ENCODE peak calls at places on chromosomes 2 and 18, in six cellular contexts. O is stimulated activated CD8-positive, alpha-beta memory T cell treated with anti-CD3 and anti-CD28 coated beads, Interleukin-15, amount 100 ng/mL, for 4 hours; H is mesenteric fat pad; U is fibroblast of the aortic adventitia; J is astrocyte of the spinal cord; P is activated CD4-positive, alpha-beta T cell treated with anti-CD3 and anti-CD28 coated beads for 48 hours. V is an unnamed sample.

GRCh38 chr2:130762031-130762909 is 6.9 kb downstream of the AMER3 start:
- DNase-seq in O (no peak), J (no peak), H (peak; percentile 88), U (no peak), P (no peak), V (no peak)

GRCh38 chr2:68225119-68225632 is 27.2 kb downstream of the PPP3R1 start:
- DNase-seq in U (peak; percentile 34), H (no peak), O (no peak), P (no peak), J (no peak), V (no peak)

GRCh38 chr2:204977914-204978313 is 432.6 kb downstream of the PARD3B start:
- DNase-seq in H (no peak), U (no peak), J (no peak), O (no peak), P (no peak), V (no peak)

GRCh38 chr18:36903215-36903928 is 74.4 kb downstream of the KIAA1328 start:
- DNase-seq in J (peak; percentile 10), H (no peak), O (no peak), U (peak; percentile 54), P (no peak), V (no peak)

GRCh38 chr2:207676827-207677354 is 34.5 kb upstream of the CCNYL1 start:
- DNase-seq in J (peak; percentile 85), O (no peak), H (no peak), P (no peak), U (peak; percentile 97), V (no peak)

GRCh38 chr2:86357392-86357963 is 20.1 kb upstream of the REEP1 start:
- DNase-seq in H (no peak), J (no peak), U (no peak), O (no peak), P (no peak), V (no peak)

GRCh38 chr2:16010011-16010410 is 69.7 kb downstream of the MYCN start:
- DNase-seq in J (no peak), O (no peak), U (no peak), H (no peak), P (no peak), V (no peak)

GRCh38 chr2:28394331-28394877 is 1.7 kb downstream of the FOSL2 start:
- DNase-seq in U (peak; percentile 70), P (peak; percentile 25), O (no peak), J (peak; percentile 60), H (no peak), V (no peak)

GRCh38 chr2:96106991-96107882 is 9.1 kb downstream of the ADRA2B start:
- DNase-seq in H (peak; percentile 89), O (no peak), P (no peak), U (no peak), J (no peak), V (no peak)

GRCh38 chr2:42090216-42090615 is 42.4 kb downstream of the PKDCC start:
- DNase-seq in U (no peak), O (no peak), P (no peak), H (no peak), J (no peak), V (no peak)

GRCh38 chr2:132797551-132797950 is 127.5 kb upstream of the LYPD1 start:
- DNase-seq in P (no peak), U (peak; percentile 64), O (no peak), H (no peak), J (peak; percentile 72), V (no peak)

GRCh38 chr18:52992041-52992440 is 652.0 kb downstream of the DCC start:
- DNase-seq in U (no peak), P (no peak), H (no peak), J (no peak), O (no peak), V (no peak)

GRCh38 chr2:228548230-228548629 is 366.7 kb upstream of the SPHKAP start:
- DNase-seq in O (no peak), P (no peak), U (peak; percentile 29), J (peak; percentile 33), H (no peak), V (no peak)

GRCh38 chr2:28684142-28684858 is 67.3 kb upstream of the PPP1CB start:
- DNase-seq in U (no peak), O (no peak), P (no peak), J (no peak), H (no peak), V (no peak)

GRCh38 chr2:11379558-11379957 is 35.1 kb upstream of the ROCK2 start:
- DNase-seq in H (no peak), P (no peak), J (peak; percentile 40), U (peak; percentile 51), O (no peak), V (no peak)

GRCh38 chr2:217616936-217617335 is 385.9 kb downstream of the TNS1 start:
- DNase-seq in H (no peak), U (peak; percentile 14), J (peak; percentile 8), O (no peak), P (no peak), V (no peak)

GRCh38 chr2:135727968-135728728 is 13.5 kb upstream of the UBXN4 start:
- DNase-seq in O (no peak), H (no peak), P (no peak), U (no peak), J (no peak), V (no peak)

GRCh38 chr2:172091626-172092566 is 6.6 kb downstream of the DLX1 start:
- DNase-seq in U (no peak), J (no peak), O (no peak), P (no peak), H (no peak), V (no peak)

GRCh38 chr2:86239326-86239725 is 40.1 kb downstream of the MRPL35 start:
- DNase-seq in U (no peak), P (no peak), J (no peak), O (no peak), H (peak; percentile 9), V (no peak)

GRCh38 chr2:5777089-5777488 is 84.9 kb downstream of the SOX11 start:
- DNase-seq in J (no peak), O (no peak), U (no peak), P (no peak), H (no peak), V (no peak)

GRCh38 chr2:120765911-120766757 is 30.5 kb downstream of the GLI2 start:
- DNase-seq in H (no peak), U (peak; percentile 99), O (no peak), J (peak; percentile 84), P (no peak), V (no peak)

GRCh38 chr2:88122141-88122884 is 5.5 kb downstream of the FABP1 start:
- DNase-seq in J (no peak), H (no peak), P (no peak), O (no peak), U (no peak), V (no peak)

GRCh38 chr2:120683081-120683480 is 52.6 kb upstream of the GLI2 start:
- DNase-seq in U (no peak), H (peak; percentile 47), P (no peak), J (no peak), O (no peak), V (no peak)

GRCh38 chr2:235605306-235605998 is 111.6 kb downstream of the AGAP1 start:
- DNase-seq in J (peak; percentile 94), U (peak; percentile 97), P (no peak), O (no peak), H (no peak), V (no peak)

GRCh38 chr2:170764880-170765261 is 5.3 kb upstream of the ERICH2 start:
- DNase-seq in H (no peak), U (no peak), P (no peak), J (no peak), O (no peak), V (no peak)

GRCh38 chr2:37676274-37676673 is 4.8 kb upstream of the CDC42EP3 start:
- DNase-seq in P (no peak), U (peak; percentile 50), O (no peak), H (no peak), J (peak; percentile 79), V (no peak)

GRCh38 chr2:168587302-168587701 is 131.2 kb downstream of the CERS6 start:
- DNase-seq in H (no peak), O (no peak), P (no peak), J (no peak), U (peak; percentile 46), V (no peak)

GRCh38 chr2:8638327-8638726 is 43.5 kb upstream of the ID2 start:
- DNase-seq in H (no peak), J (no peak), U (no peak), P (no peak), O (no peak), V (no peak)

GRCh38 chr2:222835142-222835822 is 25.6 kb upstream of the ACSL3 start:
- DNase-seq in J (no peak), H (no peak), P (no peak), O (no peak), U (no peak), V (no peak)

GRCh38 chr2:192298664-192299063 is 103.9 kb upstream of the TMEFF2 start:
- DNase-seq in P (no peak), H (no peak), J (no peak), O (no peak), U (no peak), V (no peak)

GRCh38 chr2:223042704-223043118 is 9.3 kb upstream of the KCNE4 start:
- DNase-seq in O (no peak), J (peak; percentile 43), H (no peak), U (peak; percentile 49), P (no peak), V (no peak)

GRCh38 chr2:72198532-72199241 is 51.0 kb upstream of the CYP26B1 start:
- DNase-seq in P (no peak), U (peak; percentile 88), J (peak; percentile 59), H (no peak), O (no peak), V (no peak)

GRCh38 chr2:127681288-127681771 is 6.0 kb upstream of the LIMS2 start:
- DNase-seq in O (no peak), P (no peak), H (peak; percentile 90), J (no peak), U (peak; percentile 35), V (no peak)

GRCh38 chr2:241065355-241065803 is 36.7 kb downstream of the MTERF4 start:
- DNase-seq in J (no peak), U (no peak), P (no peak), O (no peak), H (no peak), V (no peak)

GRCh38 chr2:128612628-128613027 is 294.0 kb upstream of the HS6ST1 start:
- DNase-seq in J (no peak), O (no peak), U (no peak), P (no peak), H (peak; percentile 22), V (no peak)

GRCh38 chr2:72150157-72150960 is 2.7 kb upstream of the CYP26B1 start:
- DNase-seq in H (peak; percentile 90), U (peak; percentile 80), O (no peak), J (peak; percentile 68), P (peak; percentile 82), V (peak; percentile 86)

GRCh38 chr2:37453024-37453423 is 108.6 kb downstream of the QPCT start:
- DNase-seq in P (no peak), U (no peak), J (no peak), O (no peak), H (no peak), V (no peak)

GRCh38 chr2:237594514-237594871 is 4.0 kb upstream of the RAB17 start:
- DNase-seq in H (no peak), J (no peak), P (no peak), O (no peak), U (no peak), V (no peak)

GRCh38 chr2:69459936-69460335 is 22.7 kb upstream of the NFU1 start:
- DNase-seq in O (no peak), U (no peak), J (no peak), P (no peak), H (no peak), V (no peak)

GRCh38 chr2:240595381-240596079 is 9.0 kb downstream of the CAPN10 start:
- DNase-seq in O (no peak), H (peak; percentile 88), U (no peak), J (no peak), P (peak; percentile 64), V (no peak)

V was measured in activated naive CD4-positive, alpha-beta T cell treated with anti-CD3 and anti-CD28 coated beads, Interleukin-2, amount 50 U/mL, for 72 hours.